ENCODE peak calls at places on chromosomes 1 and 21, in nine cellular contexts. K is NB4, V is type B pancreatic cell, S is hepatocyte, E is kidney, M is fibroblast of the aortic adventitia, A is ovary, O is GM10248, Z is PC-3. I is an unnamed sample.

GRCh38 chr1:21671915-21672314 is 2.8 kb upstream of the RAP1GAP start:
- DNase-seq in K (no peak), V (no peak), S (no peak), E (no peak), M (no peak), A (no peak), O (no peak), Z (no peak), I (no peak)

GRCh38 chr1:35476099-35476674 is 81.0 kb downstream of the KIAA0319L start:
- DNase-seq in K (no peak), V (no peak), S (no peak), E (no peak), M (no peak), A (no peak), O (no peak), Z (peak; percentile 46), I (no peak)

GRCh38 chr1:81920245-81920740 is 119.6 kb downstream of the ADGRL2 start:
- DNase-seq in K (no peak), V (no peak), S (peak; percentile 32), E (peak; percentile 58), M (peak; percentile 39), A (peak; percentile 62), O (no peak), Z (no peak), I (peak; percentile 39)

GRCh38 chr1:17167783-17168479 is 37.0 kb upstream of the PADI1 start:
- DNase-seq in K (no peak), V (peak; percentile 24), S (no peak), E (no peak), M (peak; percentile 56), A (no peak), O (no peak), Z (peak; percentile 88), I (no peak)

GRCh38 chr1:176617881-176618280 is 154.9 kb downstream of the PAPPA2 start:
- DNase-seq in K (no peak), V (no peak), S (no peak), E (no peak), M (peak; percentile 43), A (no peak), O (no peak), Z (no peak), I (no peak)

GRCh38 chr1:145877923-145878486 is 7.7 kb downstream of the ANKRD35 start:
- DNase-seq in K (no peak), V (no peak), S (peak; percentile 60), E (no peak), M (no peak), A (peak; percentile 6), O (no peak), Z (peak; percentile 33), I (no peak)

GRCh38 chr1:162302246-162302645 is 74.4 kb downstream of the SPATA46 start:
- DNase-seq in K (no peak), V (no peak), S (no peak), E (no peak), M (peak; percentile 29), A (no peak), O (no peak), Z (no peak), I (no peak)

GRCh38 chr1:40476924-40477679 is at the start of gene ZFP69:
- DNase-seq in K (peak; percentile 89), V (peak; percentile 85), S (peak; percentile 86), E (peak; percentile 91), M (peak; percentile 45), A (peak; percentile 84), O (peak; percentile 91), Z (no peak), I (peak; percentile 79)

GRCh38 chr1:100322436-100323211 is 29.7 kb upstream of the CDC14A start:
- DNase-seq in K (no peak), V (no peak), S (peak; percentile 31), E (no peak), M (peak; percentile 71), A (no peak), O (no peak), Z (peak; percentile 63), I (no peak)

GRCh38 chr1:226365831-226366231 is 42.1 kb downstream of the PARP1 start:
- DNase-seq in K (no peak), V (no peak), S (no peak), E (no peak), M (peak; percentile 16), A (no peak), O (no peak), Z (peak; percentile 49), I (no peak)

GRCh38 chr1:213163278-213163711 is 112.3 kb downstream of the RPS6KC1 start:
- DNase-seq in K (no peak), V (no peak), S (no peak), E (no peak), M (peak; percentile 53), A (no peak), O (no peak), Z (peak; percentile 27), I (no peak)

GRCh38 chr1:115056395-115056798 is 26.8 kb downstream of the TSHB start:
- DNase-seq in K (no peak), V (no peak), S (peak; percentile 76), E (peak; percentile 74), M (peak; percentile 35), A (peak; percentile 40), O (no peak), Z (no peak), I (peak; percentile 70)

DNA sequence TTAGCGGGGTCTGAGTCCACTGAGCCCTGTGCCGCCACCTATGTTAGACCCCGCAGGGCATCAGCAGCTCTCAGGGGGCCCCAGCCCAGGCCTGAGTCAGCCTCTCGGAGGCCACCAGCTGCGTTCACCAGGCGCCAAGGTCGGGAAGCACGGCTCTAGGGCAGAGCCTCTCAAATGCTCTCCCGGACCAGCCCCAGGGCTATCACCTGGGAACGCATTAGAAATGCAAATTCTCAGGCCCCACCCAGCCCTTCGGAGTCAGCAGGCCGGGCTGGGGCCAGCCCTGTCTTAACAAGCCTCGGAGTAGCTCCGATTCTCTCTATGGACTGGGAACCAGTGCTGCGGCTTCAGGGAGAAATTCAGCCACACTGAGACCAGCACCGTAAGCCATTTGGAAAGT is 37.2 kb upstream of the TSPEAR start:
- DNase-seq in K (no peak), V (no peak), S (no peak), E (no peak), M (no peak), A (no peak), O (no peak), Z (no peak), I (no peak)
- TF ChIP-seq CTCF in K (no peak), V (no peak), S (no peak), E (no peak), M (no peak), A (no peak), O (no peak), Z (no peak), I (no peak)

GRCh38 chr1:63326106-63326472 is 3.7 kb downstream of the FOXD3 start:
- DNase-seq in K (no peak), V (no peak), S (no peak), E (no peak), M (no peak), A (no peak), O (no peak), Z (no peak), I (peak; percentile 30)

GRCh38 chr1:63327417-63328139 is 5.2 kb downstream of the FOXD3 start:
- DNase-seq in K (peak; percentile 68), V (peak; percentile 84), S (peak; percentile 76), E (peak; percentile 77), M (peak; percentile 62), A (peak; percentile 51), O (peak; percentile 79), Z (peak; percentile 79), I (peak; percentile 85)

GRCh38 chr1:63326473-63327380 is 4.4 kb downstream of the FOXD3 start:
- DNase-seq in K (no peak), V (no peak), S (peak; percentile 16), E (no peak), M (peak; percentile 18), A (no peak), O (no peak), Z (no peak), I (peak; percentile 53)

GRCh38 chr1:63329621-63330330 is 7.4 kb downstream of the FOXD3 start:
- DNase-seq in K (no peak), V (no peak), S (no peak), E (no peak), M (no peak), A (no peak), O (no peak), Z (no peak), I (no peak)

DNA sequence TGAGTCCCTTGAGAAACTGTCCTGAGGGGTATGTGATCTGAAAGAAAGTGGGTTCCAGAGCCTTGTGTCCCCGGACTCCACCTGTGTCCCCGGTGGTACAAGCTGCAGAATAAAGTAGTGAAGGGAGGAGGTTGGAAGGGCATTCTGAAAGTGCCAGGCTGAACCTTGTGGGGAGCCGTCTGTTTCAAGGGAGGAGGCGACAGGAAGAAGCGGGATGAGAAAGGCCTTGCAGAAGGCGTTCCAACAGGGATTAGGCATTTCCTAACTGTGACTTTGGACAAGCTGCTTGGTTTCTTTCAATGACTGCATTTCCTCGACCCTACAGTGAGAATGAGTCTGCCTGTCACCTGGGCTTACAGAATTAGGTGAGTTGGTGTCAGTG is 5.8 kb downstream of the FOXD3 start:
- DNase-seq in K (no peak), V (no peak), S (no peak), E (no peak), M (no peak), A (no peak), O (no peak), Z (no peak), I (no peak)
- TF ChIP-seq CTCF in K (no peak), V (no peak), S (no peak), E (no peak), M (no peak), A (no peak), O (no peak), Z (no peak), I (no peak)

GRCh38 chr1:58041621-58042020 is 504.9 kb downstream of the OMA1 start:
- DNase-seq in K (no peak), V (no peak), S (peak; percentile 8), E (no peak), M (no peak), A (no peak), O (no peak), Z (peak; percentile 20), I (no peak)

GRCh38 chr1:58045094-58045493 is 501.4 kb downstream of the OMA1 start:
- DNase-seq in K (no peak), V (no peak), S (no peak), E (peak; percentile 63), M (no peak), A (no peak), O (no peak), Z (no peak), I (no peak)

GRCh38 chr1:58047265-58047858 is 499.2 kb downstream of the OMA1 start:
- DNase-seq in K (peak; percentile 34), V (no peak), S (peak; percentile 45), E (peak; percentile 64), M (no peak), A (no peak), O (peak; percentile 54), Z (peak; percentile 14), I (peak; percentile 51)
- TF ChIP-seq CTCF in K (peak; percentile 64), V (peak; percentile 87), S (peak; percentile 70), E (peak; percentile 66), M (peak; percentile 57), A (no peak), O (peak; percentile 66), Z (peak; percentile 62), I (peak; percentile 74)

DNA sequence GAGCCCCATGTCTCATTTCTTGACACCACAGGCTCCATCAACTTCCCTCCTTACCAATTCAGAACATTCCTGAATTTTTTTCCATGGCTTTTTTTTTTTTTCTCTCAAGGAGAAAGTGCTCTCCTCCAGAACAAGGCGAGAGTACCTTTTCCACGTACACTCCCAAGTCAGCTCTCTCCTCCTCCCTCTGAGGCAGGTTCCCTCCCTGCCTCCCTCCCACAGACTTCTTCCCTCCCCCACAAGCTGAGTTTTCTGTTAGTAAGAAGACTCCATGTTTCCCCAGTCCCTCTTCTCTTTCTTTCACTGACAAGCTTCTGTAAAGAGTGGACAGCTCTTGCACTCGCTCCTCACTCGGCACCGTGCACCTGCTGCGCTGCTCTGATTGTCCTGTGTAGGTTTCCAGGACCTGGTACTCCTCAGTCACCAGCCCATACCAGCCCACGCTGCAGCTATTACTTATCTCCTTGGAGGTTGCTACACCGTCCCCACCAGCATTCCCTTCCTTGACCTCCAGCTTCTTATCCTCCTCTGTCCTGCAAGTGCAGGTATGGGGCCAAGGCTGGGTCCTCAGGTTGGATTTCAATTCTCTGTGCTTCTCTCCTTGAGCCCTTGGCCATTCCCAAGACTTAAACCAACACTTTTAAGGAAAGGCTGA is 3.8 kb downstream of the TRAF5 start:
- DNase-seq in K (no peak), V (no peak), S (no peak), E (no peak), M (no peak), A (no peak), O (no peak), Z (no peak), I (no peak)
- TF ChIP-seq CTCF in K (no peak), V (no peak), S (no peak), E (no peak), M (no peak), A (no peak), O (no peak), Z (no peak), I (no peak)